ENCODE peak calls at places on chromosomes 4 and X, in seven cellular contexts. F, W, H, O, B, Q and A are unnamed samples.

GRCh38 chrX:1086444-1087409 is 125.7 kb downstream of the CRLF2 start:
- DNase-seq in W (no peak), B (no peak), Q (no peak), H (peak; percentile 51), O (no peak), F (no peak), A (no peak)

GRCh38 chrX:53281321-53281822 is at the start of gene IQSEC2:
- DNase-seq in B (peak; percentile 77), O (no peak), F (peak; percentile 71), Q (peak; percentile 91), H (peak; percentile 74), W (peak; percentile 96), A (no peak)

GRCh38 chr4:40986375-40986774 is 228.0 kb downstream of the APBB2 start:
- DNase-seq in O (peak; percentile 62), B (no peak), Q (no peak), H (no peak), F (no peak), W (no peak), A (no peak)

GRCh38 chr4:80192937-80193336 is 4.4 kb upstream of the PRDM8 start:
- DNase-seq in O (no peak), F (peak; percentile 56), B (peak; percentile 54), H (peak; percentile 67), W (no peak), Q (no peak), A (no peak)

GRCh38 chr4:7595883-7596535 is 161.3 kb upstream of the PSAPL1 start:
- DNase-seq in H (no peak), Q (no peak), O (peak; percentile 54), W (no peak), F (peak; percentile 49), B (no peak), A (no peak)

GRCh38 chrX:39167791-39168190 is 366.5 kb downstream of the MID1IP1 start:
- DNase-seq in O (no peak), F (no peak), B (no peak), H (no peak), Q (no peak), W (no peak), A (no peak)

GRCh38 chr4:29805245-29805644 is 914.9 kb upstream of the PCDH7 start:
- DNase-seq in Q (no peak), H (no peak), B (peak; percentile 2), F (no peak), O (no peak), W (no peak), A (no peak)

GRCh38 chrX:4397471-4397870 is 684.0 kb upstream of the PRKX start:
- DNase-seq in B (no peak), W (no peak), F (no peak), Q (no peak), H (no peak), O (no peak), A (no peak)

DNA sequence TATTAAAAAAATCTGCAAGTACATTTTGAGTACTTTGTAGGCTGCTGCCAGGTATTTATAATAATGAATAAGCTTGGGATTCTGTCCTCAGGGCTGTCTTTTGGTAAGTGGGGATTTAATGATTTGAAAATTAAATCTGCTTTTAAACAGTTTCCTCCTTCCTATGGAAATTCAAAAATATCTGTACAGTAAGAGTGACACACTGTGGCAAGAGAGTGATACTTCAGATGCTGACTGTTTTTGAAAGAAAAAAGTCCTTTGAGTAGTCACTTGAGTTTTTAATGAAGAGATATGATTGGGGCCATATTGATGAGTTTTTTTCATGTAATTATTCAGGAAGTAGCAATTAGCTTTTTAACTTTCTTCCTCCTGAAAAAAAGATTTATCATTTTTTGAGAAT is 49.2 kb downstream of the SMARCAD1 start:
- DNase-seq in O (no peak), Q (no peak), F (no peak), W (no peak), H (peak; percentile 14), B (peak; percentile 19), A (no peak)
- TF ChIP-seq CTCF in O (peak; percentile 46), Q (no peak), F (peak; percentile 7), W (no peak), H (no peak), B (peak; percentile 34), A (peak; percentile 44)

GRCh38 chr4:169818063-169818679 is 60.4 kb upstream of the HPF1 start:
- DNase-seq in F (no peak), Q (no peak), O (no peak), H (no peak), B (no peak), W (no peak), A (no peak)

GRCh38 chr4:169815606-169816005 is 57.9 kb upstream of the HPF1 start:
- DNase-seq in W (no peak), O (no peak), H (peak; percentile 29), F (peak; percentile 27), B (no peak), Q (no peak), A (no peak)

GRCh38 chr4:169823685-169824084 is 65.9 kb upstream of the HPF1 start:
- DNase-seq in F (peak; percentile 58), O (no peak), H (peak; percentile 76), Q (no peak), W (no peak), B (peak; percentile 77), A (peak; percentile 46)

GRCh38 chr4:169826634-169827187 is 69.0 kb upstream of the HPF1 start:
- DNase-seq in O (no peak), H (no peak), F (no peak), B (no peak), W (no peak), Q (no peak), A (no peak)

DNA sequence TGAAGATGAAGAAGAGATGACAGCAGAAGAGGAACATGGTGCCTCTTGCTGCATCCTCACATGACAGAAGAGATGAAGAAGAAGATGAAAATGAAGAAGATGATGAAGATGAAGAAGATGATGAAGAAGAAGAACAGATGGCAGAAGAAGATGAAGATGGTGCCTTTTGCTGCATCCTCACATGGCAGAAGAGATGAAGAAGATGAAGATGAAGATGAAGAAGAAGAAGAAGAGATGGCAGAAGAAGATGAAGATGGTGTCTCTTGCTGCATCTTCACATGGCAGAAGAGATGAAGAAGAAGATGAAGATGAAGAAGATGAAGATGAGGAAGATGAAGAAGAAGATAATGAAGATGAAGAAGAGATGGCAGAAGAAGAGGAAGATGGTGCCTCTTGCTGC is 63.7 kb upstream of the HPF1 start:
- DNase-seq in Q (no peak), W (no peak), O (no peak), B (no peak), H (no peak), F (no peak), A (no peak)
- TF ChIP-seq CTCF in Q (no peak), W (no peak), O (no peak), B (no peak), H (no peak), F (no peak), A (no peak)

GRCh38 chrX:151821226-151821625 is 86.7 kb downstream of the CNGA2 start:
- DNase-seq in Q (no peak), H (no peak), F (no peak), O (no peak), W (no peak), B (no peak), A (no peak)

GRCh38 chrX:151830911-151831310 is 81.8 kb upstream of the MAGEA4 start:
- DNase-seq in O (no peak), W (no peak), H (peak; percentile 3), Q (no peak), F (peak; percentile 54), B (peak; percentile 44), A (no peak)

GRCh38 chrX:151828434-151829080 is 84.1 kb upstream of the MAGEA4 start:
- DNase-seq in Q (no peak), H (peak; percentile 5), O (no peak), F (peak; percentile 59), W (no peak), B (no peak), A (no peak)

GRCh38 chrX:151825927-151826471 is 86.7 kb upstream of the MAGEA4 start:
- DNase-seq in F (peak; percentile 90), B (peak; percentile 87), Q (no peak), H (peak; percentile 92), O (no peak), W (no peak), A (no peak)
- TF ChIP-seq CTCF in F (no peak), B (peak; percentile 37), Q (no peak), H (peak; percentile 30), O (no peak), W (no peak), A (no peak)

GRCh38 chr4:69823481-69824186 is 36.3 kb downstream of the SULT1E1 start:
- DNase-seq in O (no peak), B (peak; percentile 71), F (no peak), W (no peak), H (peak; percentile 53), Q (peak; percentile 76), A (no peak)
- TF ChIP-seq CTCF in O (no peak), B (peak; percentile 69), F (peak; percentile 43), W (no peak), H (peak; percentile 49), Q (peak; percentile 54), A (peak; percentile 53)

GRCh38 chrX:46204721-46205422 is 340.3 kb downstream of the ZNF674 start:
- DNase-seq in Q (no peak), O (no peak), B (no peak), W (no peak), H (peak; percentile 6), F (peak; percentile 8), A (no peak)

GRCh38 chrX:46208225-46208854 is 336.9 kb downstream of the ZNF674 start:
- DNase-seq in O (no peak), F (peak; percentile 76), B (peak; percentile 3), W (no peak), H (peak; percentile 35), Q (no peak), A (no peak)

GRCh38 chrX:46211079-46211478 is 334.1 kb downstream of the ZNF674 start:
- DNase-seq in F (no peak), O (no peak), Q (no peak), B (no peak), H (no peak), W (no peak), A (no peak)

GRCh38 chrX:46209768-46210167 is 335.5 kb downstream of the ZNF674 start:
- DNase-seq in F (peak; percentile 42), H (no peak), Q (no peak), O (no peak), W (no peak), B (no peak), A (no peak)

GRCh38 chrX:46209037-46209436 is 336.2 kb downstream of the ZNF674 start:
- DNase-seq in Q (no peak), F (peak; percentile 3), B (no peak), O (no peak), H (no peak), W (no peak), A (no peak)
- TF ChIP-seq CTCF in Q (no peak), F (no peak), B (no peak), O (no peak), H (no peak), W (no peak), A (no peak)

GRCh38 chrX:151155234-151155633 is 21.1 kb upstream of the GPR50 start:
- DNase-seq in F (no peak), Q (no peak), W (no peak), B (no peak), O (no peak), H (no peak), A (no peak)

GRCh38 chrX:151151668-151152267 is 24.6 kb upstream of the GPR50 start:
- DNase-seq in F (peak; percentile 16), B (peak; percentile 65), O (peak; percentile 38), Q (no peak), H (peak; percentile 57), W (no peak), A (no peak)

GRCh38 chrX:151153086-151153485 is 23.3 kb upstream of the GPR50 start:
- DNase-seq in F (peak; percentile 20), W (no peak), H (peak; percentile 28), B (peak; percentile 4), O (peak; percentile 45), Q (no peak), A (peak; percentile 15)
- TF ChIP-seq CTCF in F (no peak), W (no peak), H (peak; percentile 2), B (no peak), O (peak; percentile 42), Q (no peak), A (peak; percentile 48)

GRCh38 chrX:25858273-25858880 is 279.8 kb upstream of the MAGEB18 start:
- DNase-seq in B (peak; percentile 46), O (no peak), Q (no peak), F (no peak), H (peak; percentile 38), W (no peak), A (no peak)
- TF ChIP-seq CTCF in B (peak; percentile 22), O (no peak), Q (no peak), F (no peak), H (peak; percentile 20), W (no peak), A (no peak)